ENCODE peak calls at places on chromosome 14, in five cellular contexts. X is AG04450, I is endothelial cell of umbilical vein, G is transverse colon, O is left ventricle myocardium inferior. C is an unnamed sample. For H3K27me3, the result is how much of the 10 kb centered on the place peaks cover.

GRCh38 chr14:38882533-38882932 is 220.5 kb downstream of the SEC23A start:
- DNase-seq in O (no peak), X (no peak), G (no peak), I (no peak), C (no peak)

GRCh38 chr14:80955434-80955939 is at the start of gene TSHR:
- DNase-seq in X (no peak), I (no peak), G (no peak), O (no peak), C (no peak)

GRCh38 chr14:104975481-104976197 is 2.5 kb downstream of the AHNAK2 start:
- DNase-seq in I (no peak), X (no peak), O (peak), G (no peak), C (no peak)

GRCh38 chr14:35261774-35262173 is 30.4 kb upstream of the PSMA6 start:
- DNase-seq in I (peak), X (no peak), O (no peak), G (no peak), C (no peak)

GRCh38 chr14:99263564-99264330 is 8.2 kb downstream of the BCL11B start:
- DNase-seq in I (no peak), O (no peak), G (no peak), X (no peak), C (no peak)

GRCh38 chr14:92392726-92393125 is 69.8 kb downstream of the SLC24A4 start:
- DNase-seq in G (no peak), I (no peak), O (no peak), X (no peak), C (no peak)

GRCh38 chr14:27367345-27367744 is 769.5 kb upstream of the NOVA1 start:
- DNase-seq in O (no peak), I (no peak), G (no peak), X (no peak), C (no peak)

GRCh38 chr14:22188346-22188745 is 400.7 kb downstream of the DAD1 start:
- DNase-seq in O (no peak), X (no peak), I (no peak), G (no peak), C (no peak)

GRCh38 chr14:26867171-26867757 is 269.4 kb upstream of the NOVA1 start:
- DNase-seq in X (no peak), I (no peak), O (no peak), G (no peak), C (no peak)

GRCh38 chr14:42806909-42807315 is 1200.2 kb downstream of the LRFN5 start:
- DNase-seq in I (no peak), G (no peak), O (no peak), X (peak), C (no peak)

GRCh38 chr14:33567736-33568124 is 383.1 kb downstream of the EGLN3 start:
- DNase-seq in O (no peak), G (no peak), I (peak), X (no peak), C (peak)

GRCh38 chr14:58639842-58640484 is 2.2 kb downstream of the DACT1 start:
- DNase-seq in O (no peak), X (peak), G (peak), I (peak), C (peak)

GRCh38 chr14:105861985-105862465 is 335.6 kb downstream of the TMEM121 start:
- DNase-seq in O (peak), I (no peak), X (no peak), G (peak), C (no peak)

GRCh38 chr14:99075771-99076370 is 196.1 kb downstream of the BCL11B start:
- DNase-seq in O (no peak), I (no peak), X (no peak), G (no peak), C (no peak)

GRCh38 chr14:65600742-65601141 is 188.2 kb downstream of the FUT8 start:
- DNase-seq in O (no peak), X (no peak), I (no peak), G (no peak), C (no peak)

GRCh38 chr14:51715742-51716141 is 64.0 kb downstream of the FRMD6 start:
- DNase-seq in X (no peak), I (no peak), O (no peak), G (no peak), C (no peak)

GRCh38 chr14:103118019-103118662 is 5.1 kb upstream of the TNFAIP2 start:
- DNase-seq in G (peak), X (no peak), O (peak), I (peak), C (no peak)

GRCh38 chr14:67674139-67674479 is 323 bp downstream of the VTI1B start:
- DNase-seq in G (peak), I (peak), O (peak), X (no peak), C (peak)

GRCh38 chr14:36605506-36605857 is 23.1 kb upstream of the NKX2-8 start:
- DNase-seq in X (no peak), I (no peak), G (no peak), O (no peak), C (no peak)

DNA sequence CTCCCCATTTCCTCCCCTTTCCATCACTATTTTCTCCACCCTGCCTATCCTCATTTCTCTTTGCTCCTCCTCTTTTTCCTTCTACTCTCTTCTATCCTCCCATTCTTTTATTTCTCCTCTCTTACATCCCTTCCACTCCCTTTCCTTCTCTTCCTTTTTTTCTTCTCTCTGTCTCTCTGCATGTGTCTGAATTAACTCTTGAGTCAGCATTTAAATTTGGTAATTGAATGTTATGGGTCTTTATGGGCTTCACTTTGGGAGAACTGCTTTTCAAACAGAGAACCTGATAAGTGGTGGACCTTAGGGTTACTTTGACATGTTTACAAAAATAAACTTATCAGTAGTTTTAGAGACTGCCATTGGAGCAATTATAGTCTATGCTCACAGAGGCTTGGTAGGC is 992.7 kb downstream of the NRXN3 start:
- DNase-seq in G (no peak), X (no peak), O (no peak), I (no peak), C (no peak)
- H3K27ac ChIP-seq in G (no peak), X (no peak), O (no peak), I (no peak), C (no peak)

DNA sequence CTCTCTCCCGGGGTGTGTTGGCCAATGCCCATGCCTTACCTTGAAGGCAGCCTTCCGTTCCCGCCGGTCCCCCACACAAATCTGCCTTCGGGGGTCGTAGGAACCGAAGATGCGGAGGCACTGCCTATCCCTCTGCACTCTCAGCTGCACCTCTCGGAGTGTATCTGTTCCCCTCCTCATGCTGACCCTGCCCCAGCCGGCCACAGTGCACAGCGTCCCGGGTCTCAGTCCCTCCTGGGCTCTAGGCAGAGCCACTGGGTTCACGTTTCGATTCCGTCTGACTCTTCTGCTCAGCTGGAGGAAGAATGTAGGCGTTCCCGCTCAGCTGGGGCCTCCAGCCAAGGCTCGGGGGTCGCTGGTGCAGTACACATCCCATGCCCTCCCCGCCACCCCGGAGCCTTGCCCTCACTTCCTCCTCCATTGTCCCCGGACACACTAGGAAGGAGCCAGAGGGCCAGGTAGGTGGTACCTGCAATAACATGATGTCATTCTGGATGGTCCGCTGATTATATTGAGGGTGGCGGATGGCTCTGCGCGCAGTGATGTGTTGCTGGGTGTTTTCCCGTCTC is 1.8 kb downstream of the CTSG start:
- DNase-seq in O (no peak), G (no peak), X (no peak), I (no peak), C (no peak)
- H3K27me3 ChIP-seq in O (under half), G (under half), X (under half), I (under half), C (under half)

DNA sequence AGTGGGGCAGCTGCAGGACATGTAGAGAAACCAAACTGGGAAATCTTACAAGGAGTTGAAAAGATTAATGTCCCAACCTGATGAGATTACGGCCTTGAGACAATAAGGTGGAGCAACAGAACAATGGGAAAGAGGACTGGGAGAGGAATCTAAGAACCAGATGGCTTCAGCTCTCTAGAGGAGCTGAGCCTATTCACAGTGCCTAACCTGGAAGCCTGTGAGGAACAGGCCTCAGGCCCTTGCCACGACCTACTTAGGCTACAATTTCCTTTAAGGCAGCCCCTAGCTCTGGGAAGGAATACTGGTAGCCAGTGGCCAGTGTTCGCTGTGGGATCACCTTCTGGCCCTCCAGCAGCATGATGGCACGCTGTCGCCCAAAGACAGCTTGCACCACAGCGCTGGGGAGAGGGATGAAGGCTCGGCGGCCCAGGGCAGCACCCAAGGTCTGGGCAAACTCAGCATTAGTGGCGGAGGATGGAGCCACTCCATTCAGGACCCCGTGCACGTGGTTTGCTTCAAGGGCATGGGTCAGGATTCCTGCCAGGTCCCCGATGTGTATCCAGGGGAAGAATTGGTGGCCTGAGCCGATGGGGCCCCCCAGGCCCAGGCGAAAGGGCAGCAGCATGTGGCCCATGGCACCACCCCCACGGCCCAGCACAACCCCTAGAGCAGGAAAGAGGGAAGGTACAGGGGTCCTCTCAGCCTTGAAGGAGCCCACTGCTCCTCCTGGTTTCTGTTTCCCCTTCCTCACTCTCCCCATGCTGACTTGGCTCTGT is 2.6 kb downstream of the SDR39U1 start:
- DNase-seq in X (no peak), I (no peak), O (no peak), G (no peak), C (no peak)
- H3K27ac ChIP-seq in X (no peak), I (no peak), O (peak), G (no peak), C (no peak)

GRCh38 chr14:100567009-100567876 is 20.0 kb downstream of the BEGAIN start:
- DNase-seq in X (no peak), O (no peak), G (no peak), I (no peak), C (no peak)
- H3K27me3 ChIP-seq in X (half or more), O (half or more), G (half or more), I (under half), C (half or more)

GRCh38 chr14:75783184-75783583 is 122.1 kb downstream of the TTLL5 start:
- DNase-seq in I (no peak), X (no peak), O (no peak), G (no peak), C (no peak)

GRCh38 chr14:75783602-75784313 is 122.7 kb downstream of the TTLL5 start:
- DNase-seq in X (no peak), G (no peak), O (no peak), I (no peak), C (no peak)

GRCh38 chr14:75781096-75781495 is 120.0 kb downstream of the TTLL5 start:
- DNase-seq in G (no peak), O (no peak), X (no peak), I (no peak), C (no peak)

DNA sequence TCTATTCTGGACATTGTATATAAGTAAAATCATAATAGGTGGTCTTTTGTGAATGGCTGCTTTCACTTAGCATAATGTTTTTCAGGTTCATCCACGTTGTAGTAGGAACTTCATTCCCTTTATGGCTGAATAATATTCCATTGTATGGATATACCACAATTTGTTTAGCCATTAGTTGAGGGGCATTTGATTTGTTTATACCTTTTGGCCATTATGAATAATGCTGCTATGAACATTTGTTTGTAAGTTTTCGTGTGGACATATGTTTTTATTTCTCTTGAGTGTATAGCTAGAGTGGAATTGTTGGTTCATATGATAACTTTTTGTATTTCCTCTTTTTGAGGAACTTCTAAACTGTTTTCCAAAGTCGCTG is 123.3 kb downstream of the TTLL5 start:
- DNase-seq in X (no peak), O (no peak), I (no peak), G (no peak), C (no peak)
- H3K27ac ChIP-seq in X (no peak), O (no peak), I (no peak), G (no peak), C (no peak)

DNA sequence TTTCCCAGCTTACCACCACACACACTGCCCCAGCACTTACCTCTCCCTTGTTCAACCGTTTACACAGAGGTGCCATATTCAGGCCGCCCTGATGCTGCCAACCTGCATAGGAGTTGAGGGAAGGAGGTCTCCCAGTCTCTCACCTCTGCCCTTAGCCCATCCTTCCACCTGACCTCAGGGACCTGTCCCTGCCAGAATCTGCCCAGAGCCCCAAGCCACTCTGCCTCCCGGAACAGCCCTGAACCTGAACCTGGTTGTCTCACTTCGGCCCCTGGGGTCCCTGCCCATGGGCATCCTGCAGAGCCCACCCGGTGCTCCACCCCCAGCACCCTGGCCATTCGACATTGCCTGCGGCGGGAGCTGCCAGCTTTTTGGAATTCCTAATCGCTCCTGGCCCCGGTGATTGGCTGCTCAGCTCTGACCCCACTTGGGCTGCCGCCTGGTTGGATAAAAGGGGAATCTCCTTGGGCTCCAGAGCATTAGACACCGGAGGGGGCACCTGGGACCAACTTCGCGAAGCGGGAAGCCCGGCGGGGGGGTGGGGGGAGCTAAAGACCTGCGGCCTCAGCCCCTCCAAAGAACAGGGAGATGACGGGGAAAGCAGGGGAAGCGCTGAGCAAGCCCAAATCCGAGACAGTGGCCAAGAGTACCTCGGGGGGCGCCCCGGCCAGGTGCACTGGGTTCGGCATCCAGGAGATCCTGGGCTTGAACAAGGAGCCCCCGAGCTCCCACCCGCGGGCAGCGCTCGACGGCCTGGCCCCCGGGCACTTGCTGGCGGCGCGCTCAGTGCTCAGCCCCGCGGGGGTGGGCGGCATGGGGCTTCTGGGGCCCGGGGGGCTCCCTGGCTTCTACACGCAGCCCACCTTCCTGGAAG is at the start of gene VSX2:
- DNase-seq in G (no peak), I (no peak), O (no peak), X (no peak), C (no peak)
- H3K27me3 ChIP-seq in G (half or more), I (half or more), O (half or more), X (half or more), C (half or more)

GRCh38 chr14:68932686-68933085 is 46.4 kb downstream of the ACTN1 start:
- DNase-seq in X (no peak), I (no peak), G (no peak), O (no peak), C (no peak)
- H3K27ac ChIP-seq in X (peak), I (no peak), G (peak), O (no peak), C (peak)